ENCODE peak calls at places on chromosomes 13 and 19, in eight cellular contexts. T, N, M, H, D, P, A and V are unnamed samples.

GRCh38 chr19:17327654-17328516 is 6.8 kb downstream of the ANO8 start:
- DNase-seq in N (peak), H (peak), D (peak), P (peak), M (no peak), A (peak), T (peak), V (peak)

GRCh38 chr13:75101997-75102720 is 379.8 kb downstream of the TBC1D4 start:
- DNase-seq in M (no peak), N (no peak), D (no peak), A (peak), H (no peak), P (no peak), T (no peak), V (no peak)

GRCh38 chr13:102901615-102902305 is 55.9 kb downstream of the ERCC5 start:
- DNase-seq in M (no peak), P (no peak), D (no peak), H (no peak), T (no peak), A (peak), N (no peak), V (no peak)

GRCh38 chr19:16942583-16942982 is 53.8 kb downstream of the F2RL3 start:
- DNase-seq in N (no peak), M (peak), A (no peak), P (no peak), H (no peak), D (no peak), T (no peak), V (no peak)

GRCh38 chr19:17910776-17911360 is 21.9 kb upstream of the CCDC124 start:
- DNase-seq in P (no peak), H (no peak), M (no peak), A (peak), N (no peak), T (no peak), D (no peak), V (no peak)

GRCh38 chr19:14019100-14019499 is 8.8 kb upstream of the RLN3 start:
- DNase-seq in N (no peak), T (no peak), P (no peak), A (no peak), H (no peak), D (no peak), M (no peak), V (no peak)

GRCh38 chr13:36031490-36031889 is 99.7 kb downstream of the DCLK1 start:
- DNase-seq in M (no peak), N (no peak), D (no peak), P (no peak), A (no peak), T (no peak), H (no peak), V (no peak)

GRCh38 chr19:18251587-18252369 is 22.5 kb downstream of the IQCN start:
- DNase-seq in A (peak), D (peak), T (peak), M (peak), N (peak), H (peak), P (peak), V (peak)

GRCh38 chr13:90689111-90689510 is 658.4 kb upstream of the MIR17HG start:
- DNase-seq in M (no peak), P (no peak), A (no peak), D (no peak), T (no peak), H (no peak), N (no peak), V (no peak)

GRCh38 chr13:45372189-45373115 is 31.5 kb upstream of the TPT1 start:
- DNase-seq in P (no peak), N (no peak), D (no peak), H (no peak), A (peak), M (no peak), T (no peak), V (no peak)

GRCh38 chr19:57171551-57172081 is 4.3 kb upstream of the DUXA start:
- DNase-seq in M (no peak), N (peak), T (peak), A (peak), D (peak), P (peak), H (peak), V (no peak)

GRCh38 chr19:55478364-55478763 is 1.9 kb downstream of the ZNF628 start:
- DNase-seq in N (no peak), T (no peak), H (no peak), M (no peak), A (no peak), P (no peak), D (no peak), V (no peak)

GRCh38 chr13:66926851-66927524 is 303.1 kb downstream of the PCDH9 start:
- DNase-seq in H (no peak), A (peak), P (no peak), D (no peak), N (no peak), T (no peak), M (no peak), V (no peak)

GRCh38 chr13:89282241-89282640 is 1611.1 kb downstream of the SLITRK5 start:
- DNase-seq in P (no peak), T (no peak), M (no peak), H (no peak), D (no peak), N (no peak), A (no peak), V (no peak)

GRCh38 chr19:21603431-21604153 is 98.2 kb downstream of the ZNF429 start:
- DNase-seq in D (no peak), P (no peak), N (no peak), M (no peak), A (no peak), T (no peak), H (no peak), V (no peak)

GRCh38 chr13:31477961-31478360 is 261.4 kb upstream of the RXFP2 start:
- DNase-seq in P (no peak), A (peak), M (no peak), T (no peak), N (peak), D (no peak), H (no peak), V (no peak)

GRCh38 chr13:91326156-91326555 is 21.3 kb upstream of the MIR17HG start:
- DNase-seq in T (no peak), A (no peak), D (no peak), P (no peak), M (no peak), N (no peak), H (no peak), V (no peak)

GRCh38 chr19:22617614-22618325 is 16.4 kb upstream of the ZNF492 start:
- DNase-seq in M (peak), D (peak), N (no peak), P (no peak), T (no peak), A (no peak), H (no peak), V (no peak)

GRCh38 chr13:62387642-62388041 is 972.0 kb upstream of the PCDH20 start:
- DNase-seq in A (peak), N (peak), D (no peak), M (no peak), T (no peak), H (no peak), P (no peak), V (no peak)

GRCh38 chr19:36266375-36266961 is 51.6 kb downstream of the ZNF146 start:
- DNase-seq in M (peak), H (no peak), N (no peak), A (no peak), T (no peak), D (peak), P (no peak), V (no peak)

GRCh38 chr13:113122571-113123225 is at the start of gene F10:
- DNase-seq in M (peak), P (no peak), A (peak), T (no peak), D (peak), H (no peak), N (peak), V (no peak)

GRCh38 chr19:19552811-19553210 is 14.7 kb downstream of the CILP2 start:
- DNase-seq in A (peak), H (no peak), N (peak), M (no peak), T (no peak), P (no peak), D (no peak), V (no peak)

GRCh38 chr13:31018511-31018910 is 86.1 kb downstream of the TEX26 start:
- DNase-seq in M (peak), H (no peak), N (no peak), A (no peak), P (no peak), T (no peak), D (no peak), V (no peak)

GRCh38 chr19:33263325-33264023 is 37.8 kb upstream of the SLC7A10 start:
- DNase-seq in A (no peak), P (no peak), H (no peak), D (no peak), T (no peak), N (no peak), M (no peak), V (no peak)

GRCh38 chr13:99614465-99614885 is 113.2 kb downstream of the TM9SF2 start:
- DNase-seq in D (no peak), N (peak), M (no peak), P (no peak), H (peak), T (no peak), A (peak), V (no peak)

GRCh38 chr19:19531951-19532805 is 3.5 kb downstream of the YJEFN3 start:
- DNase-seq in D (peak), N (peak), M (peak), H (peak), T (peak), P (peak), A (peak), V (peak)

GRCh38 chr13:99133848-99134247 is 66.8 kb upstream of the UBAC2 start:
- DNase-seq in N (no peak), T (no peak), H (no peak), P (no peak), D (no peak), M (no peak), A (no peak), V (no peak)

GRCh38 chr19:3784607-3785463 is 1.3 kb downstream of the MATK start:
- DNase-seq in P (no peak), T (no peak), D (no peak), H (no peak), A (no peak), N (no peak), M (no peak), V (no peak)

GRCh38 chr19:3783660-3784584 is 2.3 kb downstream of the MATK start:
- DNase-seq in N (no peak), A (no peak), P (no peak), H (peak), T (no peak), D (no peak), M (no peak), V (peak)

GRCh38 chr19:3785464-3785937 is 680 bp downstream of the MATK start:
- DNase-seq in M (no peak), D (no peak), A (no peak), P (no peak), N (no peak), T (no peak), H (peak), V (no peak)

GRCh38 chr19:3788991-3789778 is 3.0 kb upstream of the MATK start:
- DNase-seq in P (no peak), D (no peak), H (no peak), A (no peak), N (no peak), T (no peak), M (no peak), V (no peak)

GRCh38 chr19:3785938-3786824 is at the start of gene MATK:
- DNase-seq in M (no peak), T (no peak), N (no peak), D (no peak), P (no peak), H (no peak), A (no peak), V (no peak)
- H3K4me3 ChIP-seq in M (peak), T (peak), N (no peak), D (no peak), P (peak), H (peak), A (no peak), V (peak)

GRCh38 chr19:1259206-1259872 is 9.8 kb upstream of the CIRBP start:
- DNase-seq in T (peak), H (peak), M (peak), A (peak), N (peak), D (peak), P (peak), V (peak)

GRCh38 chr19:1261863-1262686 is 7.1 kb upstream of the CIRBP start:
- DNase-seq in N (peak), D (peak), M (peak), H (peak), P (peak), T (peak), A (no peak), V (no peak)

GRCh38 chr19:1259873-1260748 is 9.0 kb upstream of the CIRBP start:
- DNase-seq in N (no peak), M (peak), H (peak), P (peak), T (peak), D (no peak), A (no peak), V (no peak)

GRCh38 chr19:1261512-1261862 is 7.6 kb upstream of the CIRBP start:
- DNase-seq in P (no peak), A (no peak), H (no peak), T (peak), M (peak), D (no peak), N (no peak), V (no peak)

GRCh38 chr19:1260749-1261511 is 8.2 kb upstream of the CIRBP start:
- DNase-seq in A (peak), M (peak), P (peak), D (peak), N (peak), T (peak), H (peak), V (peak)
- H3K4me3 ChIP-seq in A (peak), M (peak), P (peak), D (peak), N (peak), T (peak), H (peak), V (peak)

GRCh38 chr13:95644611-95645052 is at the start of gene DZIP1:
- DNase-seq in N (peak), H (no peak), T (peak), A (peak), M (peak), P (no peak), D (peak), V (no peak)

GRCh38 chr13:95643471-95643813 is 1.1 kb downstream of the DZIP1 start:
- DNase-seq in A (peak), H (no peak), N (peak), P (no peak), M (no peak), D (peak), T (no peak), V (no peak)

GRCh38 chr13:95643814-95644598 is 500 bp downstream of the DZIP1 start:
- DNase-seq in A (peak), T (no peak), M (no peak), N (peak), H (no peak), P (no peak), D (peak), V (no peak)

GRCh38 chr13:95641961-95642621 is 2.4 kb downstream of the DZIP1 start:
- DNase-seq in H (no peak), M (no peak), P (no peak), N (peak), A (peak), T (peak), D (peak), V (no peak)

DNA sequence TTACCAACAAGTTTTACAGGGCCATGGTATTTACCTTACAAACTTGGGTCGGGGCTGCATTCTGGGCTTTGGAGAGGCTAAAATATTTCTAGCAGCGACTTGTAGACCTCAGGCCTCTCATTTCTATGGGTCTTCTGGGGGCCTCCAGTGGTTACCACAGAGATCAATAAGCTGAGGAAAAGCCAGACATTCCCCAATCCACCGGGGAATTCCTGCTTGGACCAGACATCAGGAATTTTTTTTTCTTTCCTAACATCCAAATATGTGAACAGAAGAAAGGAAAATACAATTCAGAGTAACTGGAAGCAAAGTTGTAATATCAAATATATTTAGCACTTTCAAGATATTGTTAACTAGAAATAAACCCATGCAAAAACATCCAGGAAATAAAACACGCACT is 1.5 kb downstream of the DZIP1 start:
- DNase-seq in T (no peak), M (no peak), H (no peak), A (no peak), N (no peak), D (no peak), P (no peak), V (no peak)
- H3K4me3 ChIP-seq in T (no peak), M (no peak), H (no peak), A (peak), N (peak), D (peak), P (no peak), V (no peak)

GRCh38 chr13:27161980-27162379 is 9.6 kb downstream of the USP12 start:
- DNase-seq in N (no peak), D (no peak), T (no peak), P (no peak), M (no peak), A (no peak), H (no peak), V (no peak)
- H3K4me3 ChIP-seq in N (no peak), D (no peak), T (no peak), P (no peak), M (no peak), A (no peak), H (no peak), V (no peak)

GRCh38 chr19:12195501-12195860 is 32.6 kb downstream of the ZNF136 start:
- DNase-seq in H (no peak), D (no peak), A (no peak), T (no peak), P (no peak), M (no peak), N (peak), V (no peak)
- H3K4me3 ChIP-seq in H (no peak), D (peak), A (peak), T (peak), P (peak), M (peak), N (peak), V (peak)

GRCh38 chr13:32857689-32858088 is 158.5 kb upstream of the KL start:
- DNase-seq in T (no peak), P (no peak), N (no peak), H (no peak), A (no peak), M (no peak), D (no peak), V (no peak)

GRCh38 chr13:32863596-32863995 is 152.6 kb upstream of the KL start:
- DNase-seq in T (no peak), H (no peak), A (no peak), M (no peak), D (no peak), P (no peak), N (no peak), V (no peak)

GRCh38 chr13:32859893-32860292 is 156.3 kb upstream of the KL start:
- DNase-seq in P (no peak), M (no peak), T (no peak), H (no peak), A (no peak), N (no peak), D (no peak), V (no peak)

GRCh38 chr13:32857077-32857476 is 159.1 kb upstream of the KL start:
- DNase-seq in D (no peak), N (no peak), M (no peak), A (no peak), T (no peak), H (no peak), P (no peak), V (no peak)

DNA sequence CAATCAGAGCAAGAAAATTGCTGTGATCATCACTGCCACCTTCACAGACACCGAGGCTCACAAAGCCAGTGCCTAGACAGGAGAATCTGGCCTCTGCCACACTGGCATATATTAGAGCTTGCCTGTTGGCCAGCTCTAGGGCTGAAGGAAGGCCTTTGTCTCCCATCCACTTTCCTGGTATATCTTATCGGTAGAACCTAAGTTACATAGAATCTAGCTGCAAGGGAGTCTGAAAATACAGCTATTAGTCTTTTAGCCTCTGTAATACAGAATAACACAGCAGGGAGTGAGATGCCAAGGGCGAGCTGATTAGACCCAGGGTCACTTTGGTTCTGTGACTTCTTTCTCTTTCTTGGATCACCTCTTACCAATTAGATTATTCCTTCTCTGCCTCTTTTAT is 154.9 kb upstream of the KL start:
- DNase-seq in P (no peak), D (no peak), A (no peak), N (no peak), T (no peak), H (no peak), M (no peak), V (no peak)
- H3K4me3 ChIP-seq in P (no peak), D (no peak), A (no peak), N (no peak), T (no peak), H (no peak), M (no peak), V (no peak)

DNA sequence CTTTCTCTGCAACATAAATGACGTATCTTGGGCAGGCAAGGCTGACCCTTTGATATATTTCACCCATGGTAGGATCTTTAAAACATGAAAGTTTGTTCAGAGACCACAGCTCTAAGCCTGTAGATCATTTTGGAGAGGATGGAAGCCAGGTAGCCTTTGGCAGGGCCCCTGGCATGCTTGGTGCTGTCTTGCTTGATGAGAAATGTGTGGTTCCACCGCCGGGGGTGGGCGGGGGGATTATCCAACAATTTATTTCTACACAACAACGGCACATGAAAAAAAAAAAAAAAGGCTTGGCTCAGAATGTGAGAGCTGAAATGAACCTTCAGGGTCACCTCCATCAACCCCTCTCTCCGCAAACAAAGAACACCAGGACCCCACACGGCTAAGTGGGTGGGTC is 112.9 kb upstream of the MBNL2 start:
- DNase-seq in D (no peak), A (no peak), P (no peak), N (no peak), H (no peak), T (no peak), M (no peak), V (no peak)
- H3K4me3 ChIP-seq in D (no peak), A (no peak), P (no peak), N (no peak), H (no peak), T (no peak), M (no peak), V (no peak)

DNA sequence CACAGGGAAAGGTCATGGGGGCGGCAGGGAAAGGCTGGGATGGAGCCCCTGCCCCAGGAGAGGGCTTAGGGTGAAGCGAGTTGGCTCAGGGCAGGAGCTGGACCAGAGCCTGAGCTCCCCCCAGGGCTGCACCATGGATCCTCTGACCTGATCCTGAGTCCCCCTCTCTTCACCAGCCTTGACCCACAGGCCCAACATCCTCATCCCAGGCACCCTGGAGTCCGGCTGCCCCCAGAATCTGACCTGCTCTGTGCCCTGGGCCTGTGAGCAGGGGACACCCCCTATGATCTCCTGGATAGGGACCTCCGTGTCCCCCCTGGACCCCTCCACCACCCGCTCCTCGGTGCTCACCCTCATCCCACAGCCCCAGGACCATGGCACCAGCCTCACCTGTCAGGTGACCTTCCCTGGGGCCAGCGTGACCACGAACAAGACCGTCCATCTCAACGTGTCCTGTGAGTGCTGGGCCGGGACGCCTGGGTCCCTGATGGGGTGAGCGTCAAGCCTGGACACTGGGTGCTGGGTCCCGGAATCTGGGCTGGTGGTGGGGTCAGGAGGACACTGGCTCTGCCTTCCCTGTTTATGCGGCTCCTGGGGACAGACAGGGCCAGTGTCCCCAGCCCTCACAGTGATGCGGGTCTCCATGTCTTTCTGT is 842 bp downstream of the SIGLEC9 start:
- DNase-seq in N (no peak), M (no peak), D (no peak), H (no peak), T (peak), P (no peak), A (no peak), V (no peak)
- H3K4me3 ChIP-seq in N (no peak), M (no peak), D (no peak), H (no peak), T (no peak), P (no peak), A (no peak), V (no peak)